ENCODE peak calls at places on chromosome 20, in eight cellular contexts. One of them, this sample, is unnamed.

GRCh38 chr20:41334452-41335421 is 5.9 kb upstream of the LPIN3 start:
- DNase-seq in adrenal gland: no peak
- DNase-seq in endothelial cell of umbilical vein: peak; percentile 56
- DNase-seq in IMR-90: peak; percentile 72
- DNase-seq in lower leg skin: peak; percentile 45
- DNase-seq in sigmoid colon: peak; percentile 62
- DNase-seq in breast epithelium: peak; percentile 40
- DNase-seq in gastrocnemius medialis: no peak
- DNase-seq in this sample: no peak

GRCh38 chr20:891121-892080 is 24.7 kb downstream of the ANGPT4 start:
- DNase-seq in adrenal gland: no peak
- DNase-seq in endothelial cell of umbilical vein: no peak
- DNase-seq in IMR-90: no peak
- DNase-seq in lower leg skin: no peak
- DNase-seq in sigmoid colon: peak; percentile 72
- DNase-seq in breast epithelium: peak; percentile 30
- DNase-seq in gastrocnemius medialis: peak; percentile 60
- DNase-seq in this sample: no peak

GRCh38 chr20:32574296-32575226 is 10.6 kb downstream of the NOL4L start:
- DNase-seq in adrenal gland: peak; percentile 84
- DNase-seq in endothelial cell of umbilical vein: peak; percentile 47
- DNase-seq in IMR-90: peak; percentile 88
- DNase-seq in lower leg skin: no peak
- DNase-seq in sigmoid colon: no peak
- DNase-seq in breast epithelium: no peak
- DNase-seq in gastrocnemius medialis: no peak
- DNase-seq in this sample: peak; percentile 92

GRCh38 chr20:58597021-58597940 is 53.8 kb upstream of the STX16 start:
- DNase-seq in adrenal gland: no peak
- DNase-seq in endothelial cell of umbilical vein: no peak
- DNase-seq in IMR-90: no peak
- DNase-seq in lower leg skin: no peak
- DNase-seq in sigmoid colon: peak; percentile 88
- DNase-seq in breast epithelium: no peak
- DNase-seq in gastrocnemius medialis: no peak
- DNase-seq in this sample: no peak

GRCh38 chr20:58439974-58440767 is 51.1 kb downstream of the VAPB start:
- DNase-seq in adrenal gland: no peak
- DNase-seq in endothelial cell of umbilical vein: peak; percentile 52
- DNase-seq in IMR-90: no peak
- DNase-seq in lower leg skin: no peak
- DNase-seq in sigmoid colon: no peak
- DNase-seq in breast epithelium: no peak
- DNase-seq in gastrocnemius medialis: no peak
- DNase-seq in this sample: no peak

GRCh38 chr20:48189177-48189576 is 403.9 kb upstream of the SULF2 start:
- DNase-seq in adrenal gland: peak; percentile 24
- DNase-seq in endothelial cell of umbilical vein: peak; percentile 5
- DNase-seq in IMR-90: no peak
- DNase-seq in lower leg skin: no peak
- DNase-seq in sigmoid colon: no peak
- DNase-seq in breast epithelium: no peak
- DNase-seq in gastrocnemius medialis: no peak
- DNase-seq in this sample: no peak

GRCh38 chr20:50066161-50066834 is 46.7 kb downstream of the UBE2V1 start:
- DNase-seq in adrenal gland: no peak
- DNase-seq in endothelial cell of umbilical vein: no peak
- DNase-seq in IMR-90: no peak
- DNase-seq in lower leg skin: no peak
- DNase-seq in sigmoid colon: no peak
- DNase-seq in breast epithelium: no peak
- DNase-seq in gastrocnemius medialis: no peak
- DNase-seq in this sample: no peak

GRCh38 chr20:50005378-50006020 is 22.7 kb downstream of the SNAI1 start:
- DNase-seq in adrenal gland: no peak
- DNase-seq in endothelial cell of umbilical vein: no peak
- DNase-seq in IMR-90: no peak
- DNase-seq in lower leg skin: no peak
- DNase-seq in sigmoid colon: no peak
- DNase-seq in breast epithelium: no peak
- DNase-seq in gastrocnemius medialis: no peak
- DNase-seq in this sample: no peak

GRCh38 chr20:13426870-13427269 is 205.8 kb downstream of the ISM1 start:
- DNase-seq in adrenal gland: no peak
- DNase-seq in endothelial cell of umbilical vein: no peak
- DNase-seq in IMR-90: no peak
- DNase-seq in lower leg skin: no peak
- DNase-seq in sigmoid colon: no peak
- DNase-seq in breast epithelium: no peak
- DNase-seq in gastrocnemius medialis: no peak
- DNase-seq in this sample: no peak

GRCh38 chr20:20668639-20669038 is 43.8 kb downstream of the RALGAPA2 start:
- DNase-seq in adrenal gland: no peak
- DNase-seq in endothelial cell of umbilical vein: no peak
- DNase-seq in IMR-90: no peak
- DNase-seq in lower leg skin: no peak
- DNase-seq in sigmoid colon: no peak
- DNase-seq in breast epithelium: no peak
- DNase-seq in gastrocnemius medialis: no peak
- DNase-seq in this sample: no peak

GRCh38 chr20:63317601-63318291 is 24.8 kb downstream of the COL20A1 start:
- DNase-seq in adrenal gland: no peak
- DNase-seq in endothelial cell of umbilical vein: no peak
- DNase-seq in IMR-90: no peak
- DNase-seq in lower leg skin: peak; percentile 68
- DNase-seq in sigmoid colon: peak; percentile 57
- DNase-seq in breast epithelium: no peak
- DNase-seq in gastrocnemius medialis: no peak
- DNase-seq in this sample: no peak

GRCh38 chr20:50372770-50373088 is 137.5 kb upstream of the PTPN1 start:
- DNase-seq in adrenal gland: no peak
- DNase-seq in endothelial cell of umbilical vein: peak; percentile 5
- DNase-seq in IMR-90: peak; percentile 22
- DNase-seq in lower leg skin: no peak
- DNase-seq in sigmoid colon: no peak
- DNase-seq in breast epithelium: no peak
- DNase-seq in gastrocnemius medialis: no peak
- DNase-seq in this sample: peak; percentile 42

GRCh38 chr20:4026093-4026601 is 10.8 kb upstream of the RNF24 start:
- DNase-seq in adrenal gland: no peak
- DNase-seq in endothelial cell of umbilical vein: peak; percentile 61
- DNase-seq in IMR-90: peak; percentile 88
- DNase-seq in lower leg skin: no peak
- DNase-seq in sigmoid colon: peak; percentile 73
- DNase-seq in breast epithelium: no peak
- DNase-seq in gastrocnemius medialis: no peak
- DNase-seq in this sample: peak; percentile 72

GRCh38 chr20:8901237-8902025 is 167.5 kb upstream of the PLCB4 start:
- DNase-seq in adrenal gland: no peak
- DNase-seq in endothelial cell of umbilical vein: no peak
- DNase-seq in IMR-90: no peak
- DNase-seq in lower leg skin: peak; percentile 84
- DNase-seq in sigmoid colon: peak; percentile 77
- DNase-seq in breast epithelium: peak; percentile 21
- DNase-seq in gastrocnemius medialis: peak; percentile 8
- DNase-seq in this sample: no peak
- TF ChIP-seq POLR2A in adrenal gland: no peak
- TF ChIP-seq POLR2A in endothelial cell of umbilical vein: no peak
- TF ChIP-seq POLR2A in IMR-90: no peak
- TF ChIP-seq POLR2A in lower leg skin: no peak
- TF ChIP-seq POLR2A in sigmoid colon: no peak
- TF ChIP-seq POLR2A in breast epithelium: no peak
- TF ChIP-seq POLR2A in gastrocnemius medialis: no peak
- TF ChIP-seq POLR2A in this sample: no peak

GRCh38 chr20:6708010-6708409 is 59.5 kb upstream of the BMP2 start:
- DNase-seq in adrenal gland: peak; percentile 18
- DNase-seq in endothelial cell of umbilical vein: peak; percentile 91
- DNase-seq in IMR-90: peak; percentile 84
- DNase-seq in lower leg skin: no peak
- DNase-seq in sigmoid colon: peak; percentile 71
- DNase-seq in breast epithelium: no peak
- DNase-seq in gastrocnemius medialis: peak; percentile 11
- DNase-seq in this sample: no peak
- TF ChIP-seq POLR2A in adrenal gland: no peak
- TF ChIP-seq POLR2A in endothelial cell of umbilical vein: no peak
- TF ChIP-seq POLR2A in IMR-90: no peak
- TF ChIP-seq POLR2A in lower leg skin: no peak
- TF ChIP-seq POLR2A in sigmoid colon: no peak
- TF ChIP-seq POLR2A in breast epithelium: no peak
- TF ChIP-seq POLR2A in gastrocnemius medialis: no peak
- TF ChIP-seq POLR2A in this sample: no peak

GRCh38 chr20:60486345-60486744 is 528.1 kb downstream of the CDH26 start:
- DNase-seq in adrenal gland: no peak
- DNase-seq in endothelial cell of umbilical vein: no peak
- DNase-seq in IMR-90: no peak
- DNase-seq in lower leg skin: no peak
- DNase-seq in sigmoid colon: no peak
- DNase-seq in breast epithelium: no peak
- DNase-seq in gastrocnemius medialis: no peak
- DNase-seq in this sample: no peak

GRCh38 chr20:60490184-60490583 is 532.0 kb downstream of the CDH26 start:
- DNase-seq in adrenal gland: no peak
- DNase-seq in endothelial cell of umbilical vein: no peak
- DNase-seq in IMR-90: no peak
- DNase-seq in lower leg skin: no peak
- DNase-seq in sigmoid colon: no peak
- DNase-seq in breast epithelium: no peak
- DNase-seq in gastrocnemius medialis: no peak
- DNase-seq in this sample: no peak

GRCh38 chr20:60491261-60491660 is 533.0 kb downstream of the CDH26 start:
- DNase-seq in adrenal gland: no peak
- DNase-seq in endothelial cell of umbilical vein: no peak
- DNase-seq in IMR-90: no peak
- DNase-seq in lower leg skin: no peak
- DNase-seq in sigmoid colon: no peak
- DNase-seq in breast epithelium: no peak
- DNase-seq in gastrocnemius medialis: no peak
- DNase-seq in this sample: no peak
- TF ChIP-seq POLR2A in adrenal gland: no peak
- TF ChIP-seq POLR2A in endothelial cell of umbilical vein: no peak
- TF ChIP-seq POLR2A in IMR-90: no peak
- TF ChIP-seq POLR2A in lower leg skin: no peak
- TF ChIP-seq POLR2A in sigmoid colon: no peak
- TF ChIP-seq POLR2A in breast epithelium: no peak
- TF ChIP-seq POLR2A in gastrocnemius medialis: no peak
- TF ChIP-seq POLR2A in this sample: no peak

GRCh38 chr20:46221271-46221670 is 87.0 kb downstream of the CDH22 start:
- DNase-seq in adrenal gland: no peak
- DNase-seq in endothelial cell of umbilical vein: no peak
- DNase-seq in IMR-90: no peak
- DNase-seq in lower leg skin: no peak
- DNase-seq in sigmoid colon: no peak
- DNase-seq in breast epithelium: no peak
- DNase-seq in gastrocnemius medialis: peak; percentile 61
- DNase-seq in this sample: no peak
- TF ChIP-seq POLR2A in adrenal gland: no peak
- TF ChIP-seq POLR2A in endothelial cell of umbilical vein: no peak
- TF ChIP-seq POLR2A in IMR-90: no peak
- TF ChIP-seq POLR2A in lower leg skin: no peak
- TF ChIP-seq POLR2A in sigmoid colon: no peak
- TF ChIP-seq POLR2A in breast epithelium: no peak
- TF ChIP-seq POLR2A in gastrocnemius medialis: no peak
- TF ChIP-seq POLR2A in this sample: no peak

GRCh38 chr20:10565191-10565921 is 108.4 kb downstream of the JAG1 start:
- DNase-seq in adrenal gland: no peak
- DNase-seq in endothelial cell of umbilical vein: peak; percentile 66
- DNase-seq in IMR-90: peak; percentile 89
- DNase-seq in lower leg skin: no peak
- DNase-seq in sigmoid colon: no peak
- DNase-seq in breast epithelium: no peak
- DNase-seq in gastrocnemius medialis: no peak
- DNase-seq in this sample: no peak
- TF ChIP-seq POLR2A in adrenal gland: no peak
- TF ChIP-seq POLR2A in endothelial cell of umbilical vein: no peak
- TF ChIP-seq POLR2A in IMR-90: no peak
- TF ChIP-seq POLR2A in lower leg skin: no peak
- TF ChIP-seq POLR2A in sigmoid colon: no peak
- TF ChIP-seq POLR2A in breast epithelium: no peak
- TF ChIP-seq POLR2A in gastrocnemius medialis: no peak
- TF ChIP-seq POLR2A in this sample: no peak

DNA sequence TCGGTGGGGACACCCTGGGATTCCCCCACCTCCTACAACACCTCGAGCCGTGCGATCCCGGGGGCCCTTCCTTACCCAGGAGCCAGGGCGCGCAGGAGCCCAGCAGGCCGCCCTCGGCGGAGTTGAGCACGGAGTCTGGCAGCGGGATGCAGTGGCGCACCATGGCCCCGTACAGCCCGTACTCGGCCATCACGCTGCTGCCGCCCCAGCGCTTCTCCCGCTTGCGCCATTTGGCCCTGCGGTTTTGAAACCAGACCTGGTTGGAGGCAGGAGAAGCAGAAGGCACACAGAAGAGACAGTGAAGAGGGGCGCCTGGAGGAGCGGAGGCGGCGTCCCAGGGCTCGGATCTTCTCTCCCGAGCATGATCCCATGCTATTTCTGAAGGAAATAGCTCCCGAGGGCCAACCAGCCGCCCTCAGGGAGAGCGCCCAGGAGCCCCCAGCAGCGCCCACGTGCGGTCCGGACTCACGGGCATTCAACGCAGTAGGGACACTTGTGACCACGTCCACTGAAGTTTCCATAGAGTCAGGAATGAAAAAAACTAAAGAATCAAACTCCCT is 4.3 kb downstream of the VSX1 start:
- DNase-seq in adrenal gland: no peak
- DNase-seq in endothelial cell of umbilical vein: no peak
- DNase-seq in IMR-90: peak; percentile 6
- DNase-seq in lower leg skin: peak; percentile 90
- DNase-seq in sigmoid colon: peak; percentile 78
- DNase-seq in breast epithelium: no peak
- DNase-seq in gastrocnemius medialis: peak; percentile 69
- DNase-seq in this sample: no peak
- TF ChIP-seq POLR2A in adrenal gland: no peak
- TF ChIP-seq POLR2A in endothelial cell of umbilical vein: no peak
- TF ChIP-seq POLR2A in IMR-90: no peak
- TF ChIP-seq POLR2A in lower leg skin: no peak
- TF ChIP-seq POLR2A in sigmoid colon: no peak
- TF ChIP-seq POLR2A in breast epithelium: no peak
- TF ChIP-seq POLR2A in gastrocnemius medialis: no peak
- TF ChIP-seq POLR2A in this sample: no peak